ENCODE peak calls at places on chromosome 4, in four cellular contexts. W is Panc1, U is K562, L is HCT116. I is an unnamed sample. For H3K9me3 and H3K36me3, the result is how much of the 10 kb centered on the place peaks cover.

GRCh38 chr4:19514276-19515070 is 737.2 kb upstream of the SLIT2 start:
- ATAC-seq in W (no peak), U (no peak), L (no peak), I (no peak)

GRCh38 chr4:155207534-155208257 is 740 bp upstream of the NPY2R start:
- ATAC-seq in W (peak), U (no peak), L (no peak), I (no peak)

GRCh38 chr4:153530284-153530995 is 64.3 kb downstream of the TMEM131L start:
- ATAC-seq in W (no peak), U (no peak), L (peak), I (peak)

GRCh38 chr4:143071351-143071750 is 113.4 kb upstream of the USP38 start:
- ATAC-seq in W (no peak), U (no peak), L (no peak), I (no peak)

GRCh38 chr4:153211986-153212720 is 7.9 kb downstream of the TRIM2 start:
- ATAC-seq in W (no peak), U (no peak), L (no peak), I (peak)

GRCh38 chr4:158964728-158965124 is 138.2 kb upstream of the RAPGEF2 start:
- ATAC-seq in W (no peak), U (no peak), L (no peak), I (no peak)

GRCh38 chr4:39324446-39324845 is 41.7 kb downstream of the RFC1 start:
- ATAC-seq in W (no peak), U (no peak), L (no peak), I (no peak)

GRCh38 chr4:136818811-136819210 is 713.5 kb downstream of the PCDH18 start:
- ATAC-seq in W (no peak), U (no peak), L (no peak), I (no peak)

GRCh38 chr4:89295415-89295927 is 12.1 kb downstream of the GPRIN3 start:
- ATAC-seq in W (no peak), U (no peak), L (no peak), I (no peak)

GRCh38 chr4:38204317-38205060 is 244.3 kb downstream of the PTTG2 start:
- ATAC-seq in W (no peak), U (no peak), L (no peak), I (no peak)

GRCh38 chr4:102787944-102788343 is 27.2 kb upstream of the MANBA start:
- ATAC-seq in W (no peak), U (no peak), L (no peak), I (no peak)

GRCh38 chr4:186105721-186106335 is 1.3 kb downstream of the FAM149A start:
- ATAC-seq in W (no peak), U (peak), L (no peak), I (peak)

GRCh38 chr4:88858752-88859151 is 161.1 kb upstream of the NAP1L5 start:
- ATAC-seq in W (no peak), U (peak), L (no peak), I (peak)

GRCh38 chr4:153529646-153530045 is 63.5 kb downstream of the TMEM131L start:
- ATAC-seq in W (no peak), U (no peak), L (no peak), I (peak)

GRCh38 chr4:99395595-99396364 is 39.4 kb downstream of the ADH7 start:
- ATAC-seq in W (no peak), U (no peak), L (no peak), I (no peak)

GRCh38 chr4:7524841-7525240 is 90.1 kb upstream of the PSAPL1 start:
- ATAC-seq in W (no peak), U (no peak), L (no peak), I (no peak)

GRCh38 chr4:147327322-147327721 is 153.6 kb upstream of the EDNRA start:
- ATAC-seq in W (no peak), U (no peak), L (no peak), I (no peak)

GRCh38 chr4:99202536-99202935 is 16.5 kb downstream of the ADH6 start:
- ATAC-seq in W (no peak), U (no peak), L (no peak), I (peak)

GRCh38 chr4:98151145-98151929 is 8.1 kb upstream of the STPG2 start:
- ATAC-seq in W (peak), U (no peak), L (peak), I (no peak)

GRCh38 chr4:145881585-145881984 is 57.0 kb downstream of the ZNF827 start:
- ATAC-seq in W (no peak), U (no peak), L (no peak), I (no peak)

GRCh38 chr4:77002321-77002720 is 52.8 kb downstream of the SEPTIN11 start:
- ATAC-seq in W (no peak), U (no peak), L (no peak), I (no peak)

GRCh38 chr4:234178-234577 is 71.1 kb downstream of the ZNF732 start:
- ATAC-seq in W (no peak), U (no peak), L (no peak), I (no peak)

GRCh38 chr4:236028-236427 is 69.2 kb downstream of the ZNF732 start:
- ATAC-seq in W (no peak), U (no peak), L (no peak), I (no peak)
- H3K9me3 ChIP-seq in W (under half), U (under half), L (under half), I (under half)

GRCh38 chr4:141912831-141913230 is 276.4 kb downstream of the IL15 start:
- ATAC-seq in W (no peak), U (peak), L (no peak), I (no peak)
- TF ChIP-seq POLR2AphosphoS5 in W (no peak), U (peak), L (no peak), I (no peak)

GRCh38 chr4:182807841-182808548 is 109.2 kb downstream of the DCTD start:
- ATAC-seq in W (no peak), U (no peak), L (no peak), I (no peak)

GRCh38 chr4:182807346-182807745 is 109.8 kb downstream of the DCTD start:
- ATAC-seq in W (no peak), U (no peak), L (no peak), I (no peak)

GRCh38 chr4:182810103-182810605 is 107.0 kb downstream of the DCTD start:
- ATAC-seq in W (no peak), U (no peak), L (no peak), I (no peak)

GRCh38 chr4:182809417-182810102 is 107.6 kb downstream of the DCTD start:
- ATAC-seq in W (no peak), U (no peak), L (peak), I (no peak)

DNA sequence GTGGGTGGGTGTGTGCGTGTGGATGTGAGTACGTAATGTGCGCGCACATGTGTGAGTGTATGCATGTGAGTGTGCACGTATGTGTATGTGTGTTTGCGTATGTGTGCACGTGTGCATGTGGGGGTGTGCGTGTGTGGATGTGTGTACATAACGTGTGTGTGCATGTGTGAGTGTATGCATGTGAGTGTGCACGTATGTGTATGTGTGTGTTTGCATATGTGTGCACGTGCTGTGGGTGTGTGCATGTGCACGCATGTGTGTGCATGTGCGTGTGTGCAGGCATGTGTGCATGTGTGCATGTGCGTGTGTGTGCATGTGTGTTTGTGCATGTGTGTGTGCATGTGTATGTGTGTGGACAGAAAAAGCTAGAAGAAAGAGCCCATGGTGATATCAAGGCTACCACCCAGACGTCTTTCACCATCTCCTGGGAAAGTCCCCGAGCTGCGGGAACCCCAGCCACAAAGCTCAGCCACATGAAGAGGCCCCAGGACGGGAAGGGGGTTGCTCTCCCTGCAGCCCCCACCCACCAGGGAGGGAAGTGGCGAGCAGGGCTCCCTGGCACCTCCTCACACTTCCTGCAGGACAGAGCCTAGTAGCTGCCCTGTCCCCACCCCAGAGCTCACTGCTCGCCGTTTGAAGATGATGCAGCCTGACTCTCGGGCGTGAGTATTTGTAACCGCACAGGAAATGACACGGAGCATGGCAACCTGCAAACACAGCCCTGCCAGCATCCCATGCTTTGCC is 108.3 kb downstream of the DCTD start:
- ATAC-seq in W (no peak), U (no peak), L (no peak), I (no peak)
- H3K36me3 ChIP-seq in W (under half), U (under half), L (under half), I (under half)

GRCh38 chr4:29005838-29006237 is 1714.3 kb upstream of the PCDH7 start:
- ATAC-seq in W (no peak), U (no peak), L (no peak), I (no peak)

GRCh38 chr4:29002151-29002550 is 1718.0 kb upstream of the PCDH7 start:
- ATAC-seq in W (no peak), U (no peak), L (no peak), I (no peak)
- H3K9me3 ChIP-seq in W (under half), U (under half), L (under half), I (under half)